ENCODE peak calls at places on chromosomes 12 and 14, in eight cellular contexts. A is lower leg skin, B is astrocyte of the spinal cord, N is left lung, I is esophagus squamous epithelium, L is tibial nerve, U is HepG2, X is cardiac muscle cell. W is an unnamed sample.

GRCh38 chr14:61761557-61761956 is 663 bp upstream of the SNAPC1 start:
- DNase-seq in A (peak; percentile 74), N (no peak), L (no peak), X (no peak), U (no peak), B (no peak), I (no peak), W (no peak)

GRCh38 chr12:53147653-53148052 is 32.9 kb upstream of the ZNF740 start:
- DNase-seq in L (no peak), N (no peak), B (no peak), X (no peak), I (no peak), U (no peak), A (no peak), W (no peak)

GRCh38 chr14:56891226-56891625 is 80.9 kb upstream of the OTX2 start:
- DNase-seq in U (no peak), N (no peak), A (no peak), I (no peak), B (no peak), X (no peak), L (no peak), W (no peak)

GRCh38 chr14:61420326-61420725 is 98.9 kb downstream of the PRKCH start:
- DNase-seq in B (peak; percentile 36), A (no peak), I (no peak), L (no peak), N (no peak), U (no peak), X (no peak), W (no peak)

GRCh38 chr12:113414519-113415038 is 7.6 kb upstream of the SDSL start:
- DNase-seq in X (no peak), L (no peak), B (no peak), U (no peak), I (no peak), N (no peak), A (no peak), W (no peak)

GRCh38 chr12:30795660-30796507 is 41.1 kb upstream of the CAPRIN2 start:
- DNase-seq in L (no peak), U (peak; percentile 48), A (peak; percentile 90), B (peak; percentile 92), I (no peak), X (peak; percentile 9), N (peak; percentile 64), W (peak; percentile 49)

GRCh38 chr14:102095231-102095870 is 8.5 kb upstream of the HSP90AA1 start:
- DNase-seq in L (no peak), I (no peak), B (no peak), U (no peak), A (no peak), N (no peak), X (no peak), W (no peak)

GRCh38 chr12:75816892-75817291 is 214.7 kb downstream of the PHLDA1 start:
- DNase-seq in B (peak; percentile 60), X (no peak), N (no peak), L (no peak), I (no peak), A (no peak), U (no peak), W (no peak)

GRCh38 chr12:52870361-52871290 is 21.8 kb upstream of the KRT78 start:
- DNase-seq in L (no peak), A (peak; percentile 95), N (peak; percentile 62), U (peak; percentile 45), X (peak; percentile 68), B (peak; percentile 29), I (no peak), W (peak; percentile 67)

GRCh38 chr12:9933966-9934365 is 1.8 kb upstream of the CLEC2A start:
- DNase-seq in X (no peak), U (no peak), A (no peak), B (no peak), I (no peak), L (no peak), N (no peak), W (no peak)

GRCh38 chr14:99930420-99931274 is 134.6 kb upstream of the EVL start:
- DNase-seq in N (no peak), A (peak; percentile 76), I (no peak), B (no peak), X (no peak), U (no peak), L (no peak), W (no peak)

GRCh38 chr12:102957339-102958050 is at the start of gene ASCL1:
- DNase-seq in B (no peak), A (no peak), X (peak; percentile 32), N (no peak), L (no peak), I (no peak), U (no peak), W (no peak)

GRCh38 chr12:94656556-94656955 is 6.2 kb upstream of the TMCC3 start:
- DNase-seq in L (no peak), N (no peak), X (no peak), I (no peak), U (no peak), A (no peak), B (no peak), W (no peak)

GRCh38 chr12:30026621-30027234 is 243.0 kb upstream of the TMTC1 start:
- DNase-seq in L (no peak), X (peak; percentile 64), I (no peak), B (peak; percentile 83), U (no peak), N (no peak), A (no peak), W (no peak)

GRCh38 chr14:87386453-87386980 is 606.5 kb downstream of the GALC start:
- DNase-seq in L (no peak), U (no peak), N (no peak), A (no peak), I (no peak), X (no peak), B (no peak), W (no peak)

GRCh38 chr14:52801014-52801708 is 9.8 kb upstream of the GNPNAT1 start:
- DNase-seq in A (no peak), X (peak; percentile 21), B (peak; percentile 85), L (no peak), U (no peak), I (no peak), N (no peak), W (no peak)

GRCh38 chr14:21233457-21234076 is 35.7 kb downstream of the HNRNPC start:
- DNase-seq in L (no peak), B (no peak), A (no peak), U (peak; percentile 40), I (no peak), N (no peak), X (no peak), W (no peak)
- TF ChIP-seq CTCF in L (no peak), B (peak; percentile 35), A (no peak), U (peak; percentile 58), I (no peak), N (no peak), X (peak; percentile 54), W (no peak)

DNA sequence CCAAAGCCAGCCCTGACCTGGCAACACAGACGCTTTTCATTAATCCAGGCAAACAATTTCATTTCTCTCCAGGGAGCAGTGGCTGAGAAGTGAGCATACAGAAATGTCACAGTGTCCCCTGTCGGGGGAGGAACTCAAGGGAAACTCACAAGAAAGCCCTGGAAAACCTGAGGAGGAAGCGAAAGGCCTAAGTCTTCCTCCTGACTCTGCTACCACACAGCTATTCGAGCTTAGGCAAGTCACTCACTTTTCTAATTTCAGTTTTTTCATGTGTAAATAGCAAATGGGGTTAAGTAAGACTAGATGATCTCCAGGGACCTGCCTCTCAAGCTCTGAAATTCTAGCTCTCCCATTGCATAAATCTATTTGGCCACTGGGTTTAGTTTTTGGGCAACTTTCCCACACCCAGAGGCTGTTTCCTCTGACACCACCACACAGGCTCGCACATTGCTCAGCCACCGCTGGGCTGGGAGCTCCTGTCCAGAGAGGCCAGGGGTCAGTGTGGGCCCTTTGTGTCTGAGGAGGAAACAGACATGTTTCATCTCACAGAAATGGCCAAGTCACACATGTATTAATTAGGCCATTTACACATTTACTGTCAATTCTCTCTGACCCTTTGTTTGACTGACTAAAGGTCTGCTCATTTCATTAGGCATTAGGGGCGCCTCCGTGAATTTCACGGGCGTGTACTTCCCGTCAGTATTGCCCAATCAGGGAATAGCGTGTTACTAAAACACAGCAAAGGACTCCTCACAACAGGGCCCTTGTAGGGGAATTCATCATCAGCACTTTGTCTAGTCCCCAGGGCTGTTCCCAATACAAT is 9.8 kb upstream of the PNMA1 start:
- DNase-seq in U (no peak), N (peak; percentile 71), B (peak; percentile 97), I (no peak), L (peak; percentile 72), X (no peak), A (peak; percentile 94), W (no peak)
- TF ChIP-seq CTCF in U (no peak), N (no peak), B (peak; percentile 3), I (no peak), L (peak; percentile 30), X (no peak), A (no peak), W (no peak)

GRCh38 chr12:66405395-66405794 is 103.1 kb downstream of the HELB start:
- DNase-seq in L (no peak), B (peak; percentile 53), N (no peak), U (no peak), I (no peak), A (no peak), X (no peak), W (no peak)

GRCh38 chr12:66403746-66404145 is 101.5 kb downstream of the HELB start:
- DNase-seq in I (no peak), U (no peak), L (no peak), X (no peak), A (no peak), B (no peak), N (no peak), W (no peak)

DNA sequence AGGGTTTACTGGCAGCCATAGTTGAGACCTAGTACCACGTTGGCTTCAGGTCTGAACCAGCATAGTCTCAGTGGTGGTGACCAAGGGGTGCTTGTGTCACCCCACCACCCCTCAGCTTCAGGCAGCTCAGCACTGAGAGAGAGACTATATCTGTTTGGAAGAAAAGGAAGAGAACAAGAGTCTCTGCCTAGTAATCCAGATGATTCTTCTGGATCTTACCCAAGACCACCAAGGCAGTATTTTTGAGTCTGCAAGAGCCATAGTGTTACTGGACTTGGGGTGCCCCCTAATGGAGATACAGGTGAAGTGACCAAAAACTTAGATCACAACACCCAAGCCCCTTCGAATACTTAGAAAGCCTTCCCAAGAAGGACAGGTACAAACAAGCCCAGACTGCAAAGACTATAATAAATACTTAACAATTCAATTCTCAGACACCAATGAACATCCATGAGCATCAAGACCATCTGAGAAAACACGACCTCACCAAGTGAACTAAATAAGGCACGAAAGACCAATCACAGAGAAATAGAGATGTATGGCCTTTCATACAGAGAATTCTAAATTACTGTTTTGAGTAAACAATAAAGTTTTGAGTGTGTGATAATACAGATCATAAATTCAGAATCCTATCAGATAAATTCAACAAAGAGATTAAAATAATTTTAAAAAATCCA is 107.0 kb downstream of the HELB start:
- DNase-seq in U (peak; percentile 34), A (no peak), I (no peak), N (no peak), X (peak; percentile 42), L (no peak), B (peak; percentile 75), W (peak; percentile 45)
- TF ChIP-seq CTCF in U (peak; percentile 81), A (no peak), I (no peak), N (peak; percentile 48), X (peak; percentile 77), L (peak; percentile 39), B (peak; percentile 70), W (peak; percentile 86)

GRCh38 chr12:55724226-55724939 is 4.2 kb downstream of the RDH5 start:
- DNase-seq in N (peak; percentile 64), I (no peak), X (peak; percentile 69), U (peak; percentile 60), B (peak; percentile 68), L (peak; percentile 63), A (peak; percentile 93), W (peak; percentile 81)
- TF ChIP-seq CTCF in N (peak; percentile 28), I (peak; percentile 36), X (peak; percentile 66), U (peak; percentile 79), B (peak; percentile 75), L (peak; percentile 60), A (no peak), W (peak; percentile 77)

GRCh38 chr12:6355491-6356373 is 13.9 kb upstream of the TNFRSF1A start:
- DNase-seq in A (no peak), X (no peak), L (no peak), I (no peak), U (no peak), N (no peak), B (no peak), W (peak; percentile 85)
- TF ChIP-seq CTCF in A (no peak), X (no peak), L (no peak), I (no peak), U (peak; percentile 56), N (no peak), B (no peak), W (no peak)

W was measured in CD14-positive monocyte.